ENCODE peak calls at places on chromosomes 6 and 20, in five cellular contexts. N, W, A, S and B are unnamed samples.

GRCh38 chr20:45138451-45139300 is 14.4 kb upstream of the WFDC12 start:
- DNase-seq in N (peak; percentile 75), W (peak; percentile 38), A (peak; percentile 78), S (no peak), B (no peak)

GRCh38 chr6:79872303-79872702 is 75.0 kb downstream of the ELOVL4 start:
- DNase-seq in N (no peak), W (no peak), A (no peak), S (no peak), B (no peak)

GRCh38 chr20:43844778-43845614 is 69.7 kb upstream of the TOX2 start:
- DNase-seq in N (no peak), W (no peak), A (no peak), S (peak; percentile 96), B (no peak)

GRCh38 chr6:132142308-132142707 is 191.1 kb upstream of the CCN2 start:
- DNase-seq in N (no peak), W (no peak), A (no peak), S (peak; percentile 32), B (no peak)

GRCh38 chr6:167400482-167401138 is 75.7 kb downstream of the TTLL2 start:
- DNase-seq in N (no peak), W (no peak), A (no peak), S (no peak), B (no peak)

GRCh38 chr6:165986647-165987482 is 180.8 kb downstream of the TBXT start:
- DNase-seq in N (no peak), W (peak; percentile 50), A (peak; percentile 34), S (peak; percentile 49), B (no peak)

GRCh38 chr20:47358672-47359532 is 2.4 kb upstream of the ZMYND8 start:
- DNase-seq in N (peak; percentile 76), W (peak; percentile 79), A (peak; percentile 75), S (peak; percentile 94), B (no peak)

GRCh38 chr20:46999821-47000465 is 105.3 kb downstream of the EYA2 start:
- DNase-seq in N (no peak), W (no peak), A (no peak), S (no peak), B (no peak)

GRCh38 chr20:3784863-3785239 is 1.7 kb downstream of the CENPB start:
- DNase-seq in N (no peak), W (no peak), A (no peak), S (no peak), B (no peak)

GRCh38 chr20:461254-462198 is 807 bp downstream of the TBC1D20 start:
- DNase-seq in N (peak; percentile 85), W (peak; percentile 74), A (peak; percentile 52), S (peak; percentile 60), B (no peak)

GRCh38 chr20:63065911-63066310 is 59.1 kb upstream of the BHLHE23 start:
- DNase-seq in N (peak; percentile 23), W (no peak), A (peak; percentile 7), S (no peak), B (no peak)

GRCh38 chr20:13868331-13868730 is 83.5 kb downstream of the NDUFAF5 start:
- DNase-seq in N (no peak), W (no peak), A (no peak), S (peak; percentile 55), B (no peak)

GRCh38 chr20:50580842-50581544 is 70.8 kb downstream of the PTPN1 start:
- DNase-seq in N (no peak), W (no peak), A (no peak), S (no peak), B (no peak)

GRCh38 chr6:74749211-74750142 is 456.4 kb downstream of the COL12A1 start:
- DNase-seq in N (no peak), W (no peak), A (no peak), S (peak; percentile 87), B (no peak)

GRCh38 chr6:20827798-20828197 is 293.5 kb downstream of the CDKAL1 start:
- DNase-seq in N (no peak), W (no peak), A (no peak), S (peak; percentile 88), B (no peak)

GRCh38 chr6:161694995-161695394 is 421.1 kb upstream of the AGPAT4 start:
- DNase-seq in N (no peak), W (peak; percentile 15), A (peak; percentile 25), S (peak; percentile 11), B (no peak)

GRCh38 chr20:38395165-38395564 is 40.0 kb downstream of the SNHG17 start:
- DNase-seq in N (no peak), W (no peak), A (no peak), S (peak; percentile 27), B (no peak)

GRCh38 chr6:67887747-67888545 is 747.1 kb upstream of the ADGRB3 start:
- DNase-seq in N (no peak), W (no peak), A (no peak), S (no peak), B (no peak)

GRCh38 chr20:22561965-22562581 is 22.3 kb downstream of the FOXA2 start:
- DNase-seq in N (no peak), W (no peak), A (no peak), S (no peak), B (no peak)

GRCh38 chr20:22560817-22561216 is 23.6 kb downstream of the FOXA2 start:
- DNase-seq in N (no peak), W (no peak), A (no peak), S (no peak), B (no peak)

GRCh38 chr20:22559711-22560305 is 24.6 kb downstream of the FOXA2 start:
- DNase-seq in N (no peak), W (no peak), A (no peak), S (no peak), B (no peak)

GRCh38 chr20:22562620-22563019 is 21.8 kb downstream of the FOXA2 start:
- DNase-seq in N (no peak), W (no peak), A (no peak), S (no peak), B (no peak)

GRCh38 chr20:22563062-22563965 is 21.1 kb downstream of the FOXA2 start:
- DNase-seq in N (no peak), W (no peak), A (no peak), S (no peak), B (no peak)
- H3K4me1 ChIP-seq in N (no peaks in the 10 kb centered on the region), W (no peaks in the 10 kb centered on the region), A (no peaks in the 10 kb centered on the region), S (no peaks in the 10 kb centered on the region), B (no peaks in the 10 kb centered on the region)

GRCh38 chr6:137181876-137182653 is 8.6 kb upstream of the IL22RA2 start:
- DNase-seq in N (no peak), W (no peak), A (no peak), S (no peak), B (no peak)
- H3K9me3 ChIP-seq in N (no peaks in the 10 kb centered on the region), W (peaks cover 3% of the 10 kb centered on the region), A (peaks cover 4% of the 10 kb centered on the region), S (no peaks in the 10 kb centered on the region), B (no peaks in the 10 kb centered on the region)

DNA sequence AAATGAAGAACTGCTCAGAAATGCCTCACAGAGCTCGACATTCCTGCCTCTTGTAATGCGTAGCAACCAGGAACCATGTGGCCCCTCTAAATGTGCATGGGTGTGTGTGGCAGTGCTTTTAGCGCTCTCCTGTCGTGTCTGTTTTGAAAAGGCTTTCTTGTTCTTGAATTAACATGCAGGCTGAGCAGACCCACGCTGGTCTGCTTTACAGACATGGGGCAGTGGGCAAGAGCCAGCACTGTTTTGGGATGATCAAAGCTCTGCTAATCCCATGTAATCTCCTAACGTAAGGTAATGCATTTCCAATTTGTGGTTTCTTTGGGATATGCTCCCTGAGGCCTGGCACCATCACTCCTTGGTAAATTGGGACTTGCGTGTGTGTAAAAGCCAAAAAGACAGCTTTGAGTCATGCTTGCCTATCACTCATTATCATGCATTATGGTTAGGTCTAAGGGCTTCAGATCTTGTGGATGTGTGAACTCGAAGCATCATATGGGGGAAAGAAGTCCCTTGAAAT is 11.8 kb downstream of the RIPOR2 start:
- DNase-seq in N (no peak), W (no peak), A (no peak), S (no peak), B (no peak)
- H3K4me1 ChIP-seq in N (peaks cover 3% of the 10 kb centered on the region), W (peaks cover 24% of the 10 kb centered on the region), A (peaks cover 4% of the 10 kb centered on the region), S (no peaks in the 10 kb centered on the region), B (peaks cover 77% of the 10 kb centered on the region)

GRCh38 chr20:15618912-15619311 is 954.3 kb downstream of the KIF16B start:
- DNase-seq in N (no peak), W (no peak), A (no peak), S (peak; percentile 3), B (no peak)

GRCh38 chr20:15619341-15619740 is 953.9 kb downstream of the KIF16B start:
- DNase-seq in N (no peak), W (no peak), A (no peak), S (no peak), B (no peak)

GRCh38 chr20:15616626-15617025 is 956.6 kb downstream of the KIF16B start:
- DNase-seq in N (no peak), W (no peak), A (no peak), S (no peak), B (no peak)

GRCh38 chr20:15619816-15620215 is 953.4 kb downstream of the KIF16B start:
- DNase-seq in N (no peak), W (no peak), A (no peak), S (no peak), B (no peak)
- H3K9me3 ChIP-seq in N (no peaks in the 10 kb centered on the region), W (no peaks in the 10 kb centered on the region), A (no peaks in the 10 kb centered on the region), S (no peaks in the 10 kb centered on the region), B (no peaks in the 10 kb centered on the region)

GRCh38 chr6:169556238-169556637 is 145.6 kb downstream of the WDR27 start:
- DNase-seq in N (no peak), W (no peak), A (no peak), S (peak; percentile 22), B (no peak)
- H3K4me1 ChIP-seq in N (no peaks in the 10 kb centered on the region), W (no peaks in the 10 kb centered on the region), A (no peaks in the 10 kb centered on the region), S (no peaks in the 10 kb centered on the region), B (no peaks in the 10 kb centered on the region)

GRCh38 chr20:31239139-31239538 is 18.3 kb upstream of the DEFB115 start:
- DNase-seq in N (no peak), W (no peak), A (no peak), S (no peak), B (no peak)
- H3K9me3 ChIP-seq in N (peaks cover 7% of the 10 kb centered on the region), W (peaks cover 37% of the 10 kb centered on the region), A (peaks cover 16% of the 10 kb centered on the region), S (peaks cover 3% of the 10 kb centered on the region), B (peaks cover 13% of the 10 kb centered on the region)

GRCh38 chr6:150156460-150156859 is 13.6 kb downstream of the PPP1R14C start:
- DNase-seq in N (no peak), W (no peak), A (no peak), S (no peak), B (no peak)

GRCh38 chr6:150150821-150151646 is 8.2 kb downstream of the PPP1R14C start:
- DNase-seq in N (no peak), W (no peak), A (no peak), S (no peak), B (no peak)

GRCh38 chr6:150150458-150150820 is 7.6 kb downstream of the PPP1R14C start:
- DNase-seq in N (no peak), W (no peak), A (no peak), S (no peak), B (no peak)

GRCh38 chr6:150153905-150154492 is 11.2 kb downstream of the PPP1R14C start:
- DNase-seq in N (no peak), W (no peak), A (no peak), S (peak; percentile 73), B (no peak)

GRCh38 chr6:150152891-150153876 is 10.3 kb downstream of the PPP1R14C start:
- DNase-seq in N (no peak), W (no peak), A (no peak), S (peak; percentile 66), B (no peak)
- H3K4me1 ChIP-seq in N (peaks cover 3% of the 10 kb centered on the region), W (peaks cover 57% of the 10 kb centered on the region), A (no peaks in the 10 kb centered on the region), S (no peaks in the 10 kb centered on the region), B (no peaks in the 10 kb centered on the region)